ENCODE peak calls at places on chromosomes 16 and 17, in five cellular contexts. L is A549, T is IMR-90, F is K562, N is GM12878. I is an unnamed sample.

GRCh38 chr17:66129759-66130158 is 62.2 kb downstream of the CEP112 start:
- DNase-seq in L (no peak), T (no peak), F (no peak), N (no peak), I (no peak)

GRCh38 chr17:78890111-78890897 is 12.7 kb downstream of the CEP295NL start:
- DNase-seq in L (no peak), T (no peak), F (no peak), N (no peak), I (no peak)

GRCh38 chr17:6092182-6092922 is 22.2 kb downstream of the WSCD1 start:
- DNase-seq in L (no peak), T (no peak), F (no peak), N (no peak), I (no peak)

GRCh38 chr16:84281077-84281476 is 13.6 kb upstream of the WFDC1 start:
- DNase-seq in L (no peak), T (peak; percentile 9), F (peak; percentile 85), N (no peak), I (peak; percentile 50)

GRCh38 chr17:77019955-77020379 is 120.8 kb upstream of the SEC14L1 start:
- DNase-seq in L (no peak), T (no peak), F (no peak), N (no peak), I (no peak)

GRCh38 chr17:44203731-44204452 is 4.2 kb upstream of the ATXN7L3 start:
- DNase-seq in L (peak; percentile 64), T (peak; percentile 31), F (peak; percentile 67), N (no peak), I (peak; percentile 76)

GRCh38 chr17:45575126-45575885 is 84.8 kb upstream of the PLEKHM1 start:
- DNase-seq in L (no peak), T (no peak), F (peak; percentile 5), N (peak; percentile 73), I (no peak)

GRCh38 chr17:280216-280615 is 72.4 kb downstream of the RPH3AL start:
- DNase-seq in L (no peak), T (no peak), F (no peak), N (no peak), I (no peak)

GRCh38 chr16:50932348-50932916 is 190.5 kb downstream of the CYLD start:
- DNase-seq in L (no peak), T (no peak), F (no peak), N (no peak), I (no peak)

GRCh38 chr17:65364408-65364807 is 197.0 kb downstream of the AXIN2 start:
- DNase-seq in L (no peak), T (no peak), F (no peak), N (no peak), I (no peak)

DNA sequence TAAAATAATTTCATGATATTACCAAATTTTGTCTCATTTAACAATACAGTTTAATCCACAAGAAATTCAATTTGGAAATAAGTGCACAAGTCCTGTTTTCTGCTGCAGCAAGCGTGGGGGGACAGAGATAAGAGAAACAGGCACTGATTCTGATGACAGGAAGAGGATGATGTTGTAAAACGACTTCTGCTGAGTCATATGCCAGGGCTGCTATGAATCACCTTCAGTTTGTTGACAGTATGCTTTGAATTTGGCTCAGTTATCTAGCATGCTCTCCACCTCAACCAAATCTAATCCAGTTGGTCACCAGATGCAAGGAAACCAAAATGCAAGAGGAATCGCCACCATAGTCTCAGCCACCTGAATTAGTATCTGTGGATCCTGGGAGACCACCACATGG is 244.1 kb upstream of the MON1B start:
- DNase-seq in L (peak; percentile 84), T (peak; percentile 79), F (peak; percentile 53), N (no peak), I (peak; percentile 41)
- TF ChIP-seq RCOR1 in L (no peak), T (no peak), F (peak; percentile 98), N (no peak), I (peak; percentile 58)

DNA sequence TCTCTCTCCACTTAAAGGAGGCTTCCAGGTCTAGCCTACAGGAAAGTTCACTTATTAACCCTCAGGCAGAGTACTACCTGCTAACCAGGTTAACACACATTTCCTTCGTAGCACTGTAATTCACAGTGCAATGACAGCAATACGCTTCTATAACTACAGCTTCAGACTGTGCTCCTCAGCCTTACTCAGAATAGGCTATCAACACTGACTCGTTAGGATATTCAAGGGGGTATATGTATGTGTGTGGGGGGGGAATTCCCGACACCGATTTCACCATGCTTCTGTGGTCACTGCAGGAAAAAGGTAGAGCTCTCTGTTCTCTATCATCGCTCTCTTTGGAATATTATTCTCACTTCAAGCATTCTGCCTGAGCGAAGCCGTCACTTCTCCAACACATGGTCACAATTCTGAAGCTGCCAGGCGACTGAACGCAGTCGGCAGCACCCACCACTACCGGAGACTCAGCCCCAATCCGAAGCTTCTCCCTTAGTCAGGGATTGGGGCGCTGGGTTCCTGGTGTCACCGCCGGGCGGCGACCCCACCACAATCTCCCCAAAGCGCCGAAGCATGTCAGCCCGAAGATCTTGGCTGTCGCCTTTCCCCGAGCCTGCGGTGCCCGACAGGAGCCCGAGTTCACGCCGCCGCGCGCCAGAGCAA is 599 bp downstream of the GGA3 start:
- DNase-seq in L (no peak), T (peak; percentile 24), F (no peak), N (no peak), I (peak; percentile 13)
- TF ChIP-seq RCOR1 in L (no peak), T (no peak), F (no peak), N (no peak), I (no peak)

DNA sequence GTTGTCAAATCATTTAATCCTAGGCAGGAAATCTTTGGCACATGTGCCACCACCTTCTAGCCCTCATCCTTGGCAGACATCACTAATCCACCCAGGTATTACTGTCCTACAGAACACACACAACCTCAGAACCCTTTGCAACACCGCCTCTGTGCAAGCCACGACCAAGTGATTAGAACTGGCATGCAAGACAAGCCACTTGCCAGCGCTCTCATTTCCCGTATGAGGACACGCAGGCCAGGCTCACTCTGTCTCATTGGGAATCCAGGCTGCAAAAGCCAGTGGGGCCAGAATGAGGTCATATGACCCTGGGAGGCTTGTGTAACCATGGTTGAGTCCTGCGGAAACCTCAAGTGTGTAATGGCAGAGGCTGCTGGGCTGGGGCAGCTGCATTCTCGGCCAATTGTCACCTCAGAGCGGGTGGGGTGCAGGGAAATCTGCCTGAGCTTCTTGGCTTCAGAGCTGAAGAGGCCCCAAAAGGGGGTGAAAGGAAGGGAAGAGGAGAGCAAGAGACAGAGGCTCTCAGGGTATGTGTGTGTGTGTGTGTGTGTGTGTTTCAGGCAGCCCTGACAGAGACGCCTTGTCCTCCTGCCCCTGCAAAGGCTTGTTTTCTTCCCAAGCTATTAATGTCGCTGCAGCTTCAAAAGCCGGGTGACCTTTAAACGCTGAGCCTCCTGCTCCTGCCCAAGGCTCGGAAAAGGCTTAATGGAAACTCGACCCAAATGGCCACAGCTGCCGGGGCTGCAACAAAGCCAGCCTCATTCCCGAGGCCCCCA is 43.2 kb upstream of the MRPS23 start:
- DNase-seq in L (peak; percentile 90), T (peak; percentile 98), F (no peak), N (no peak), I (no peak)
- TF ChIP-seq RCOR1 in L (no peak), T (no peak), F (no peak), N (no peak), I (no peak)

DNA sequence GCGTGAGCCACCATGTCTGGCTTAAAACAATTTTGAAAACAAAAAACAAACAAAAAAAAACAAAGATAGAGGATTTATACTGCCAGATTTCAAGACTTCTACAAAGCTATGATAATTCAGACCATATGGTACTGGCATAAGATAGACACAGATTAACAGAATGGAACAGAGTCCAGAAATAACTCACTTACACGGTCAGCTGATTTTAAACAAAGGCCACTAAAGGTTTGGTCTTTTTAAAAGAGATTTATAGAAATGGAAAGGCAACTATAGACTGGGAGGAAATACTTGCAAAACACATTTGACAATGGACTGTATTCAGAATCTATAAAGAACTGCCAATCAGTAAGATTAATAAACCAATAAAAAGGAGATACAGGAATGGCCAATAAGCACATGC is 48.6 kb upstream of the MNT start:
- DNase-seq in L (no peak), T (peak; percentile 13), F (no peak), N (no peak), I (peak; percentile 51)
- TF ChIP-seq RCOR1 in L (no peak), T (no peak), F (no peak), N (no peak), I (no peak)

GRCh38 chr17:14950216-14950615 is 314.9 kb downstream of the PMP22 start:
- DNase-seq in L (no peak), T (peak; percentile 5), F (no peak), N (no peak), I (no peak)
- TF ChIP-seq RCOR1 in L (no peak), T (no peak), F (no peak), N (no peak), I (no peak)

GRCh38 chr16:54636221-54636793 is 294.4 kb upstream of the IRX5 start:
- DNase-seq in L (no peak), T (no peak), F (no peak), N (no peak), I (no peak)

GRCh38 chr16:54632821-54633220 is 297.8 kb upstream of the IRX5 start:
- DNase-seq in L (no peak), T (no peak), F (no peak), N (no peak), I (peak; percentile 27)

GRCh38 chr16:54632322-54632721 is 298.3 kb upstream of the IRX5 start:
- DNase-seq in L (no peak), T (no peak), F (no peak), N (no peak), I (no peak)

GRCh38 chr16:54630284-54630967 is 300.2 kb upstream of the IRX5 start:
- DNase-seq in L (no peak), T (no peak), F (no peak), N (no peak), I (no peak)

GRCh38 chr16:54633943-54634362 is 296.7 kb upstream of the IRX5 start:
- DNase-seq in L (peak; percentile 38), T (no peak), F (peak; percentile 49), N (no peak), I (no peak)
- TF ChIP-seq RCOR1 in L (no peak), T (no peak), F (no peak), N (no peak), I (no peak)

DNA sequence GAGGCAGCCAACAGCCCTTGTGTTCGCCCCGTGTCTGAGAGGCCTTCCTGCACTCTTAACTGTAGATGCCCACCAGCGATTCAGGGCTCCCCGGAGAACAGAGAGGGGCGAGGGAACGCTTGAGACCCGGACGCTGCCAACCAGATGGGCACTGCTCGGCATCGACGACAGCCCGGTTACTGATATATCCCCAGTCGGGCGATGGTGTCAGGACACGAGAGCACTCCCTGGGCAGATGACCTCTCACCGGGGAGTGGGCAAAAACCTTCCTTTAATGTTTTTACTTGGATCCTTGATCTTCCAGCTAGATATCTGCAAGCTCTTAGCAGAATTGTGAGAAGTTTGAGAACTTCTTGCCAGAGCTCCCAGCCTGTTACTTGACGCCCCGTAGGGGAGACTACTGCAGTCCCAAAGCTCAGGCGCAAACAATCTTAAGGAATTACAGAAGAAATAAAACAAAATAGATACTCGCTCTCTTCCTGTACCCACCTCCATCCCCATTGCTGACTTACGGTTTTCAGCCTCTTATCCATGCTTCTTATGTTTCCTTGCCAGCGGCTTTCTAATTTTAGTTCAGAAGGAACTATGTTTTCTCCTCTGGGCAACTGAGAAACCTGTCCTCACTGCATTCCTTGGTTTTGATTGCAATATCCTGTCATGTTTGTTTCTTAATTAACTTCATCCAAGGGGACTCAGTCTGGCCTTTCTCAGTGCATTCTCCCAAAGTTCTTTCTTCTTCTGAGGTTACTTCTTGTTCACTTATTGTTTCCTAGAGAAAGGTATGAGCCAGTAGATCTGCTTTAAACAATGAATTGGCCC is 845 bp downstream of the SP2 start:
- DNase-seq in L (no peak), T (peak; percentile 7), F (no peak), N (no peak), I (no peak)
- TF ChIP-seq RCOR1 in L (no peak), T (no peak), F (no peak), N (no peak), I (no peak)

GRCh38 chr17:59332890-59333377 is 1.5 kb downstream of the YPEL2 start:
- DNase-seq in L (no peak), T (peak; percentile 11), F (no peak), N (no peak), I (no peak)
- TF ChIP-seq RCOR1 in L (no peak), T (no peak), F (no peak), N (no peak), I (no peak)

GRCh38 chr16:13510425-13511151 is 409.4 kb upstream of the ERCC4 start:
- DNase-seq in L (no peak), T (no peak), F (no peak), N (no peak), I (no peak)
- TF ChIP-seq RCOR1 in L (no peak), T (no peak), F (no peak), N (no peak), I (no peak)